ENCODE peak calls at places on chromosomes 12 and 14, in ten cellular contexts. N is DND-41, K is GM13976, D is GM12865, L is lower leg skin, E is fibroblast of pulmonary artery, U is dorsolateral prefrontal cortex, O is NB4, C is pancreas, W is omental fat pad. M is an unnamed sample.
A peak's percentile ranks its signal among the peaks of the same experiment; 100 is the strongest.

GRCh38 chr14:76123426-76124095 is 28.2 kb upstream of the GPATCH2L start:
- DNase-seq in C (no peak), E (no peak), N (no peak), U (no peak), L (no peak), W (no peak), K (no peak), D (no peak), O (no peak), M (no peak)

GRCh38 chr14:70642313-70643235 is 858 bp downstream of the TTC9 start:
- DNase-seq in U (no peak), O (peak; percentile 37), N (peak; percentile 33), L (no peak), C (peak; percentile 14), K (peak; percentile 73), W (no peak), E (no peak), D (peak; percentile 73), M (no peak)

GRCh38 chr14:93720076-93720815 is 68.0 kb downstream of the PRIMA1 start:
- DNase-seq in N (no peak), C (no peak), D (no peak), E (no peak), L (no peak), W (no peak), O (no peak), U (no peak), K (no peak), M (no peak)

GRCh38 chr12:123453165-123453564 is 4.8 kb upstream of the SNRNP35 start:
- DNase-seq in E (no peak), C (no peak), O (no peak), N (no peak), D (no peak), U (no peak), W (no peak), K (no peak), L (no peak), M (no peak)

GRCh38 chr14:63951429-63951828 is 98.6 kb downstream of the SYNE2 start:
- DNase-seq in L (no peak), E (no peak), O (no peak), D (no peak), W (no peak), K (no peak), C (no peak), N (no peak), U (no peak), M (no peak)

GRCh38 chr12:2084553-2085296 is 31.9 kb downstream of the CACNA1C start:
- DNase-seq in K (no peak), D (no peak), U (no peak), N (no peak), C (no peak), W (no peak), L (peak; percentile 29), O (peak; percentile 49), E (peak; percentile 58), M (peak; percentile 29)

GRCh38 chr12:98856897-98857540 is 211.9 kb downstream of the APAF1 start:
- DNase-seq in E (no peak), D (no peak), W (no peak), N (no peak), K (no peak), U (no peak), C (no peak), O (no peak), L (no peak), M (no peak)

GRCh38 chr14:59189281-59189821 is 884 bp downstream of the DAAM1 start:
- DNase-seq in O (peak; percentile 50), E (peak; percentile 24), L (peak; percentile 38), U (peak; percentile 34), N (peak; percentile 23), W (no peak), K (peak; percentile 39), D (peak; percentile 40), C (peak; percentile 30), M (peak; percentile 25)

GRCh38 chr14:51938137-51938536 is 51.2 kb upstream of the RTRAF start:
- DNase-seq in O (no peak), E (peak; percentile 60), C (no peak), D (no peak), U (no peak), W (no peak), N (no peak), L (no peak), K (no peak), M (peak; percentile 27)

GRCh38 chr12:80269953-80270552 is 170.7 kb downstream of the OTOGL start:
- DNase-seq in D (peak; percentile 59), N (peak; percentile 4), O (peak; percentile 36), W (no peak), U (no peak), C (peak; percentile 12), E (peak; percentile 72), L (no peak), K (no peak), M (peak; percentile 59)

GRCh38 chr12:122389677-122390076 is 32.8 kb downstream of the CLIP1 start:
- DNase-seq in N (no peak), D (no peak), O (no peak), U (no peak), C (no peak), E (no peak), W (no peak), K (no peak), L (no peak), M (no peak)

GRCh38 chr12:51784688-51785087 is 63.8 kb downstream of the FIGNL2 start:
- DNase-seq in N (peak; percentile 47), W (no peak), D (no peak), K (no peak), E (no peak), O (no peak), L (no peak), C (no peak), U (no peak), M (no peak)

GRCh38 chr12:51777457-51777856 is 71.1 kb downstream of the FIGNL2 start:
- DNase-seq in L (no peak), N (no peak), E (no peak), C (no peak), D (no peak), O (no peak), U (no peak), W (no peak), K (no peak), M (no peak)

GRCh38 chr12:51777973-51778372 is 70.5 kb downstream of the FIGNL2 start:
- DNase-seq in D (no peak), L (no peak), O (no peak), N (no peak), E (no peak), C (no peak), W (no peak), U (no peak), K (no peak), M (no peak)

GRCh38 chr12:51774936-51775335 is 73.6 kb downstream of the FIGNL2 start:
- DNase-seq in N (no peak), L (no peak), W (no peak), C (no peak), O (no peak), K (no peak), E (no peak), U (no peak), D (no peak), M (no peak)

GRCh38 chr12:51779876-51780275 is 68.6 kb downstream of the FIGNL2 start:
- DNase-seq in W (no peak), L (no peak), O (no peak), C (no peak), N (no peak), U (no peak), D (no peak), E (no peak), K (no peak), M (no peak)
- TF ChIP-seq CTCF in W (no peak), L (no peak), O (no peak), C (no peak), N (no peak), U (no peak), D (no peak), E (no peak), K (no peak), M (no peak)

DNA sequence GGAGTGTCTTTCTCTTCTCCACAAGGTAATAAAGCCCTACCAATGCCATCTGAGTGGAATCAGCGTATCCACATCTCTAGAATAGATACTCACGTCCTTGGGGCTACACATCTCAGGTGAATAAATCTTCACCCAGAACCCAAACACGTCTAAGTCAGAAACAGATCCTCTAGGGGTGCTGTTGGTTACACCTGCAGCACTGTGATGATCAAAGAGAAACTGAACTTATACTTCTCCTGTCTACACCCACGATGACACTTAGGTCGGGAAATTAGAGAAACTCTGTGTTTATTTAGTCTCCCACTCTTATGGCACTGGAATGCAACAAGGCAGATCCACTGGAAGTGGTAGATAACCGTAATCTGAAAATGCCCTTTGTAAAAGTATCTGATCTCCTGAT is 46.2 kb downstream of the WIF1 start:
- DNase-seq in L (no peak), E (no peak), C (no peak), U (no peak), W (no peak), N (no peak), K (no peak), O (no peak), D (peak; percentile 42), M (no peak)
- TF ChIP-seq CTCF in L (no peak), E (no peak), C (no peak), U (no peak), W (no peak), N (peak; percentile 28), K (no peak), O (peak; percentile 1), D (peak; percentile 41), M (no peak)

GRCh38 chr12:66947119-66947518 is 268.2 kb upstream of the GRIP1 start:
- DNase-seq in N (no peak), E (no peak), U (no peak), W (no peak), K (peak; percentile 8), D (no peak), O (no peak), L (no peak), C (no peak), M (no peak)

GRCh38 chr12:66941150-66941549 is 262.3 kb upstream of the GRIP1 start:
- DNase-seq in E (no peak), O (no peak), N (no peak), W (no peak), U (no peak), K (no peak), D (no peak), L (no peak), C (no peak), M (no peak)

GRCh38 chr12:66944365-66944764 is 265.5 kb upstream of the GRIP1 start:
- DNase-seq in U (no peak), N (no peak), C (no peak), D (no peak), W (no peak), L (no peak), K (no peak), E (no peak), O (no peak), M (no peak)

GRCh38 chr12:66945189-66945817 is 266.4 kb upstream of the GRIP1 start:
- DNase-seq in E (no peak), W (no peak), O (no peak), K (no peak), U (no peak), C (no peak), D (no peak), N (no peak), L (no peak), M (no peak)

GRCh38 chr12:66942741-66943465 is 264.0 kb upstream of the GRIP1 start:
- DNase-seq in L (no peak), C (no peak), N (no peak), K (no peak), U (no peak), W (no peak), E (no peak), D (no peak), O (no peak), M (no peak)
- TF ChIP-seq CTCF in L (no peak), C (no peak), N (no peak), K (no peak), U (no peak), W (no peak), E (no peak), D (no peak), O (no peak), M (no peak)

GRCh38 chr12:3797649-3798048 is 44.7 kb upstream of the CRACR2A start:
- DNase-seq in O (peak; percentile 17), D (no peak), W (no peak), L (no peak), U (no peak), C (no peak), N (no peak), K (no peak), E (no peak), M (no peak)
- TF ChIP-seq CTCF in O (peak; percentile 8), D (no peak), W (no peak), L (no peak), U (no peak), C (no peak), N (no peak), K (no peak), E (no peak), M (peak; percentile 11)

M was measured in fibroblast of villous mesenchyme.